ENCODE peak calls at places on chromosomes 16 and 17, in six cellular contexts. R is heart left ventricle; U is stimulated activated CD4-positive, alpha-beta T cell treated with anti-CD3 and anti-CD28 coated beads, Interleukin-4, amount 100 ng/mL, for 48 hours; Y is NCI-H1105 treated with DMSO at 0.1 percent for 48 hours; Z is left lung; H is uterus. F is an unnamed sample.

GRCh38 chr16:24041834-24042631 is 206.2 kb downstream of the PRKCB start:
- DNase-seq in R (peak), Z (peak), H (no peak), U (peak), Y (peak), F (peak)

GRCh38 chr16:819336-819735 is 18.8 kb upstream of the GNG13 start:
- DNase-seq in Y (no peak), Z (no peak), H (no peak), R (no peak), U (no peak), F (no peak)

GRCh38 chr16:31016018-31016417 is 5.6 kb upstream of the STX1B start:
- DNase-seq in Y (no peak), H (no peak), U (no peak), R (no peak), Z (no peak), F (no peak)

GRCh38 chr17:12043702-12044101 is 23.0 kb downstream of the MAP2K4 start:
- DNase-seq in H (no peak), Y (no peak), Z (no peak), R (no peak), U (no peak), F (no peak)

GRCh38 chr16:23155445-23156049 is 6.3 kb upstream of the USP31 start:
- DNase-seq in U (no peak), Z (no peak), Y (no peak), R (no peak), H (no peak), F (no peak)

GRCh38 chr17:42670199-42670924 is 6.4 kb downstream of the PLEKHH3 start:
- DNase-seq in Z (no peak), R (no peak), U (no peak), Y (no peak), H (peak), F (peak)

GRCh38 chr16:86905302-86905701 is 327.0 kb downstream of the FOXL1 start:
- DNase-seq in Z (no peak), U (no peak), R (no peak), Y (no peak), H (no peak), F (no peak)

GRCh38 chr16:31355701-31356100 is 725 bp downstream of the ITGAX start:
- DNase-seq in Y (no peak), Z (no peak), H (no peak), U (no peak), R (no peak), F (no peak)

GRCh38 chr17:81484195-81484979 is 28.2 kb downstream of the ACTG1 start:
- DNase-seq in H (peak), Z (peak), U (peak), R (peak), Y (peak), F (peak)

GRCh38 chr16:57537596-57538234 is 1.3 kb upstream of the CCDC102A start:
- DNase-seq in U (no peak), Z (no peak), Y (no peak), H (peak), R (no peak), F (no peak)

GRCh38 chr16:48590476-48590875 is 19.5 kb downstream of the N4BP1 start:
- DNase-seq in H (no peak), Y (no peak), U (no peak), Z (no peak), R (no peak), F (no peak)

GRCh38 chr17:65593870-65594584 is 32.6 kb upstream of the AXIN2 start:
- DNase-seq in Y (no peak), H (no peak), Z (no peak), R (no peak), U (no peak), F (no peak)

GRCh38 chr16:3479654-3480216 is 15.6 kb downstream of the C16orf90 start:
- DNase-seq in H (no peak), U (no peak), Z (no peak), Y (no peak), R (no peak), F (no peak)

GRCh38 chr17:40936437-40936971 is 942 bp downstream of the KRT23 start:
- DNase-seq in H (no peak), U (no peak), Z (no peak), Y (no peak), R (no peak), F (no peak)

GRCh38 chr17:73588291-73589095 is 55.8 kb downstream of the SDK2 start:
- DNase-seq in Y (no peak), Z (no peak), H (no peak), R (no peak), U (no peak), F (no peak)

GRCh38 chr17:79844869-79845600 is 5.8 kb upstream of the CBX4 start:
- DNase-seq in H (peak), Y (no peak), U (peak), R (peak), Z (no peak), F (peak)

GRCh38 chr17:9386401-9386800 is 189.2 kb downstream of the STX8 start:
- DNase-seq in U (no peak), H (no peak), R (no peak), Z (no peak), Y (no peak), F (no peak)

GRCh38 chr16:50836121-50836541 is 94.2 kb downstream of the CYLD start:
- DNase-seq in Y (no peak), H (no peak), R (no peak), Z (no peak), U (no peak), F (no peak)

GRCh38 chr16:70576431-70577255 is 53.0 kb downstream of the SF3B3 start:
- DNase-seq in U (no peak), H (no peak), R (no peak), Z (no peak), Y (no peak), F (no peak)

GRCh38 chr16:86220552-86220951 is 289.8 kb upstream of the FOXF1 start:
- DNase-seq in R (no peak), H (no peak), Y (no peak), Z (no peak), U (no peak), F (no peak)

GRCh38 chr17:14298221-14298994 is 2.5 kb upstream of the HS3ST3B1 start:
- DNase-seq in Z (no peak), Y (no peak), R (no peak), U (no peak), H (no peak), F (no peak)

GRCh38 chr16:86573646-86574508 is 4.5 kb upstream of the FOXL1 start:
- DNase-seq in H (no peak), Y (no peak), Z (no peak), R (no peak), U (no peak), F (no peak)

GRCh38 chr16:50310308-50311133 is 44.2 kb downstream of the ADCY7 start:
- DNase-seq in Y (no peak), H (no peak), Z (no peak), U (no peak), R (no peak), F (no peak)

GRCh38 chr16:6615661-6616060 is 717.0 kb upstream of the RBFOX1 start:
- DNase-seq in R (no peak), Y (no peak), H (no peak), U (no peak), Z (no peak), F (no peak)

GRCh38 chr16:6019490-6019991 is 921.9 kb upstream of the EEF2KMT start:
- DNase-seq in Z (no peak), Y (no peak), R (no peak), H (no peak), U (no peak), F (no peak)

GRCh38 chr16:80804451-80805383 is at the start of gene CDYL2:
- DNase-seq in H (no peak), Y (no peak), R (peak), U (no peak), Z (peak), F (no peak)